ENCODE peak calls at places on chromosomes 16 and 17, in four cellular contexts. W, T, G and J are unnamed samples.

GRCh38 chr17:31467502-31468256 is 76.2 kb downstream of the RAB11FIP4 start:
- DNase-seq in W (no peak), G (peak; percentile 41), T (peak; percentile 71), J (no peak)

GRCh38 chr17:66964930-66965800 is 658 bp downstream of the CACNG4 start:
- DNase-seq in W (no peak), G (no peak), T (peak; percentile 21), J (no peak)

GRCh38 chr17:53655591-53655990 is 167.1 kb upstream of the KIF2B start:
- DNase-seq in G (peak; percentile 25), W (peak; percentile 58), T (no peak), J (no peak)

GRCh38 chr16:12065866-12066545 is 89.5 kb downstream of the SNX29 start:
- DNase-seq in W (no peak), T (no peak), G (no peak), J (no peak)

GRCh38 chr16:53504665-53505064 is 1.7 kb upstream of the AKTIP start:
- DNase-seq in T (no peak), W (no peak), G (peak; percentile 17), J (no peak)

GRCh38 chr16:66269631-66270332 is 96.7 kb upstream of the CDH5 start:
- DNase-seq in W (no peak), T (no peak), G (no peak), J (no peak)

GRCh38 chr16:66551362-66551761 is 1.0 kb upstream of the CKLF start:
- DNase-seq in T (no peak), G (peak; percentile 37), W (no peak), J (no peak)

GRCh38 chr17:61410555-61411089 is 11.0 kb downstream of the TBX2 start:
- DNase-seq in W (no peak), T (peak; percentile 27), G (no peak), J (peak; percentile 78)

GRCh38 chr16:48959204-48959603 is 322.4 kb downstream of the CBLN1 start:
- DNase-seq in T (no peak), W (peak; percentile 24), G (peak; percentile 76), J (no peak)

GRCh38 chr17:8791910-8792270 is 7.3 kb downstream of the MFSD6L start:
- DNase-seq in T (no peak), G (no peak), W (peak; percentile 13), J (no peak)

GRCh38 chr17:8375738-8376259 is 705 bp downstream of the KRABD2 start:
- DNase-seq in G (no peak), T (no peak), W (peak; percentile 68), J (no peak)

GRCh38 chr17:73155410-73156165 is 9.2 kb upstream of the SSTR2 start:
- DNase-seq in T (no peak), W (no peak), G (no peak), J (no peak)

GRCh38 chr17:76989519-76989918 is 121.3 kb downstream of the MGAT5B start:
- DNase-seq in G (no peak), W (no peak), T (no peak), J (no peak)

GRCh38 chr16:66520406-66521194 is 29.3 kb downstream of the TK2 start:
- DNase-seq in G (no peak), W (no peak), T (no peak), J (peak; percentile 60)

GRCh38 chr17:82235775-82236141 is 6.9 kb downstream of the SLC16A3 start:
- DNase-seq in T (peak; percentile 13), G (peak; percentile 41), W (no peak), J (no peak)

GRCh38 chr16:969508-970378 is 1.0 kb downstream of the LMF1 start:
- DNase-seq in G (peak; percentile 56), T (no peak), W (no peak), J (no peak)

GRCh38 chr17:80068301-80069160 is 32.1 kb downstream of the CCDC40 start:
- DNase-seq in W (peak; percentile 91), G (no peak), T (peak; percentile 45), J (no peak)

GRCh38 chr16:4324871-4325740 is 9.2 kb downstream of the GLIS2 start:
- DNase-seq in W (no peak), T (no peak), G (no peak), J (no peak)

GRCh38 chr17:60579090-60579489 is 20.9 kb upstream of the PPM1D start:
- DNase-seq in W (no peak), G (no peak), T (no peak), J (no peak)

GRCh38 chr17:73399056-73399455 is 87.3 kb upstream of the CDC42EP4 start:
- DNase-seq in T (no peak), W (no peak), G (no peak), J (no peak)